ENCODE peak calls at places on chromosome 21, in four cellular contexts. One of them, this sample, is unnamed.

GRCh38 chr21:21631961-21632360 is 633.8 kb downstream of the NCAM2 start:
- DNase-seq in NCI-H524: no peak
- DNase-seq in activated T-cell treated with anti-CD3 and anti-CD28 coated beads, Interleukin-2, amount 50 U/mL, for 4 hours: no peak
- DNase-seq in NCI-H1694 treated with DMSO at 0.1 percent for 48 hours: no peak
- DNase-seq in this sample: no peak

GRCh38 chr21:38646213-38646837 is 148.0 kb upstream of the ERG start:
- DNase-seq in NCI-H524: no peak
- DNase-seq in activated T-cell treated with anti-CD3 and anti-CD28 coated beads, Interleukin-2, amount 50 U/mL, for 4 hours: no peak
- DNase-seq in NCI-H1694 treated with DMSO at 0.1 percent for 48 hours: no peak
- DNase-seq in this sample: no peak

GRCh38 chr21:46144464-46145070 is 10.8 kb downstream of the FTCD start:
- DNase-seq in NCI-H524: no peak
- DNase-seq in activated T-cell treated with anti-CD3 and anti-CD28 coated beads, Interleukin-2, amount 50 U/mL, for 4 hours: no peak
- DNase-seq in NCI-H1694 treated with DMSO at 0.1 percent for 48 hours: no peak
- DNase-seq in this sample: peak

GRCh38 chr21:26842300-26842699 is 2.9 kb downstream of the ADAMTS1 start:
- DNase-seq in NCI-H524: no peak
- DNase-seq in activated T-cell treated with anti-CD3 and anti-CD28 coated beads, Interleukin-2, amount 50 U/mL, for 4 hours: no peak
- DNase-seq in NCI-H1694 treated with DMSO at 0.1 percent for 48 hours: no peak
- DNase-seq in this sample: no peak

GRCh38 chr21:28899744-28900143 is 92.9 kb downstream of the LTN1 start:
- DNase-seq in NCI-H524: no peak
- DNase-seq in activated T-cell treated with anti-CD3 and anti-CD28 coated beads, Interleukin-2, amount 50 U/mL, for 4 hours: no peak
- DNase-seq in NCI-H1694 treated with DMSO at 0.1 percent for 48 hours: no peak
- DNase-seq in this sample: no peak

GRCh38 chr21:34198232-34199120 is 125.1 kb downstream of the MRPS6 start:
- DNase-seq in NCI-H524: no peak
- DNase-seq in activated T-cell treated with anti-CD3 and anti-CD28 coated beads, Interleukin-2, amount 50 U/mL, for 4 hours: no peak
- DNase-seq in NCI-H1694 treated with DMSO at 0.1 percent for 48 hours: no peak
- DNase-seq in this sample: no peak

GRCh38 chr21:23478381-23478780 is 2128.9 kb downstream of the MRPL39 start:
- DNase-seq in NCI-H524: no peak
- DNase-seq in activated T-cell treated with anti-CD3 and anti-CD28 coated beads, Interleukin-2, amount 50 U/mL, for 4 hours: no peak
- DNase-seq in NCI-H1694 treated with DMSO at 0.1 percent for 48 hours: no peak
- DNase-seq in this sample: no peak

GRCh38 chr21:41560701-41561158 is 52.8 kb upstream of the TMPRSS2 start:
- DNase-seq in NCI-H524: no peak
- DNase-seq in activated T-cell treated with anti-CD3 and anti-CD28 coated beads, Interleukin-2, amount 50 U/mL, for 4 hours: no peak
- DNase-seq in NCI-H1694 treated with DMSO at 0.1 percent for 48 hours: no peak
- DNase-seq in this sample: no peak

GRCh38 chr21:45549670-45550463 is 7.6 kb upstream of the SLC19A1 start:
- DNase-seq in NCI-H524: no peak
- DNase-seq in activated T-cell treated with anti-CD3 and anti-CD28 coated beads, Interleukin-2, amount 50 U/mL, for 4 hours: no peak
- DNase-seq in NCI-H1694 treated with DMSO at 0.1 percent for 48 hours: no peak
- DNase-seq in this sample: peak

GRCh38 chr21:17848228-17848627 is 29.1 kb upstream of the C21orf91 start:
- DNase-seq in NCI-H524: no peak
- DNase-seq in activated T-cell treated with anti-CD3 and anti-CD28 coated beads, Interleukin-2, amount 50 U/mL, for 4 hours: no peak
- DNase-seq in NCI-H1694 treated with DMSO at 0.1 percent for 48 hours: no peak
- DNase-seq in this sample: peak

GRCh38 chr21:28627261-28627660 is 365.4 kb downstream of the LTN1 start:
- DNase-seq in NCI-H524: no peak
- DNase-seq in activated T-cell treated with anti-CD3 and anti-CD28 coated beads, Interleukin-2, amount 50 U/mL, for 4 hours: no peak
- DNase-seq in NCI-H1694 treated with DMSO at 0.1 percent for 48 hours: no peak
- DNase-seq in this sample: no peak

GRCh38 chr21:42080788-42081083 is 9.6 kb downstream of the UMODL1 start:
- DNase-seq in NCI-H524: no peak
- DNase-seq in activated T-cell treated with anti-CD3 and anti-CD28 coated beads, Interleukin-2, amount 50 U/mL, for 4 hours: no peak
- DNase-seq in NCI-H1694 treated with DMSO at 0.1 percent for 48 hours: no peak
- DNase-seq in this sample: no peak

GRCh38 chr21:43287111-43287973 is 118.5 kb downstream of the CRYAA start:
- DNase-seq in NCI-H524: peak
- DNase-seq in activated T-cell treated with anti-CD3 and anti-CD28 coated beads, Interleukin-2, amount 50 U/mL, for 4 hours: no peak
- DNase-seq in NCI-H1694 treated with DMSO at 0.1 percent for 48 hours: no peak
- DNase-seq in this sample: no peak

GRCh38 chr21:27572681-27573080 is 605.8 kb upstream of the ADAMTS5 start:
- DNase-seq in NCI-H524: no peak
- DNase-seq in activated T-cell treated with anti-CD3 and anti-CD28 coated beads, Interleukin-2, amount 50 U/mL, for 4 hours: no peak
- DNase-seq in NCI-H1694 treated with DMSO at 0.1 percent for 48 hours: no peak
- DNase-seq in this sample: no peak